ENCODE peak calls at places on chromosome 6, in six cellular contexts. H, O, B, N, T and D are unnamed samples. For H3K4me1, the result is how much of the 10 kb centered on the place peaks cover.

GRCh38 chr6:144286503-144287393 is 1.6 kb downstream of the UTRN start:
- DNase-seq in T (peak), B (peak), O (peak), H (peak), N (peak), D (peak)

GRCh38 chr6:116512155-116512559 is 718 bp downstream of the CALHM5 start:
- DNase-seq in B (no peak), O (no peak), H (no peak), T (no peak), N (no peak), D (no peak)

GRCh38 chr6:100344321-100344720 is 120.4 kb downstream of the SIM1 start:
- DNase-seq in T (no peak), N (no peak), O (no peak), H (no peak), B (no peak), D (no peak)

GRCh38 chr6:14117158-14118090 is at the start of gene CD83:
- DNase-seq in N (peak), T (peak), B (peak), H (peak), O (peak), D (peak)

GRCh38 chr6:44053760-44054556 is 73.3 kb downstream of the MRPL14 start:
- DNase-seq in N (no peak), B (peak), T (peak), O (no peak), H (no peak), D (no peak)

GRCh38 chr6:73180076-73180717 is 45.1 kb downstream of the KHDC1L start:
- DNase-seq in H (no peak), N (no peak), O (no peak), T (no peak), B (no peak), D (no peak)

GRCh38 chr6:79070206-79070825 is 7.7 kb downstream of the PHIP start:
- DNase-seq in O (no peak), N (no peak), H (no peak), T (no peak), B (no peak), D (no peak)

GRCh38 chr6:13548500-13549210 is 25.7 kb upstream of the SIRT5 start:
- DNase-seq in T (no peak), B (no peak), N (no peak), H (no peak), O (no peak), D (no peak)

GRCh38 chr6:170449835-170450753 is 103.0 kb downstream of the PSMB1 start:
- DNase-seq in O (no peak), B (no peak), T (peak), H (no peak), N (no peak), D (no peak)

GRCh38 chr6:68673255-68673654 is 38.2 kb downstream of the ADGRB3 start:
- DNase-seq in N (no peak), O (no peak), T (no peak), H (no peak), B (no peak), D (no peak)

GRCh38 chr6:108650325-108650724 is 89.6 kb downstream of the FOXO3 start:
- DNase-seq in O (no peak), H (no peak), N (no peak), T (no peak), B (no peak), D (no peak)
- H3K4me1 ChIP-seq in O (under half), H (under half), N (half or more), T (half or more), B (under half), D (under half)

DNA sequence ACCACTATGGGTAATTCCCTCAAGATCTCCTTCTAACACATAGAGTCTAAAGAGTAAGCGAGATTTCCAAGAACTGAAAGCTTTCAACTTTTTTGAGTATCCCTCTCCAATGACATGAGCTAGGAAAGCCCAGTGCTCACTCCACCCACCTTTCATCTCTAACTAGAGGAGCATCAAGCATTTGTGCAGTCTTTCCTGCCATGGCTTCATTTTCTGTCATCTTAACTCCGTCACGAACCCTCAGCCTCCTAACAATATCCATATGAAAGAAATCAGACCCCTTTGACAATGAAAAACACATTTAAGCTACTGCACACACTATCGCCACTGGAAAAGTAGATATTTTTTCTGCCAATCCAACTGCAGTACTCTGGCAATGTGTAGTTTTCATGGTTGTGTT is 92.0 kb upstream of the SUPT3H start:
- DNase-seq in B (no peak), H (no peak), O (no peak), N (no peak), T (no peak), D (no peak)
- H3K4me1 ChIP-seq in B (under half), H (under half), O (under half), N (under half), T (under half), D (under half)

GRCh38 chr6:87903299-87903698 is 144.3 kb upstream of the SPACA1 start:
- DNase-seq in N (no peak), T (no peak), B (no peak), H (no peak), O (peak), D (no peak)
- H3K4me1 ChIP-seq in N (under half), T (under half), B (under half), H (under half), O (under half), D (under half)

DNA sequence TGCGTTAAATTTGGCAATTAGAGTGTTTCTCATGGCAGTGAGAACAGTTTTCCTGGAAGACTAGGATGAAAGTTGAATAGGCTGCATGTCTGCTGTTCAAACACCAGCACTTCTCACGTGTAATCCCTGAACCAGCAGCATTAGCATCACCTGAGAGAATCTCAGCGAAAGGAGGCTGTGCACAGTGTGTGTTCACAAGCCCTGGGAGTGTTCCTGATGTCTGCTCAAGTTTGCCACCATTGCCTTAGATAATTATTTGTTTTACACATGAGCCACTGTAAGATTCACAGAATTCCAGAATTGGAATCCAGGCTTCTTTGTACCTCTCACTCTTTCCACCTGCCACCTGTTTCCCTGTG is 117.3 kb downstream of the JARID2 start:
- DNase-seq in H (no peak), B (no peak), N (no peak), O (no peak), T (no peak), D (no peak)
- H3K4me1 ChIP-seq in H (half or more), B (under half), N (under half), O (half or more), T (half or more), D (under half)